ENCODE peak calls at places on chromosomes 4 and X, in five cellular contexts. V, H, A, Q and M are unnamed samples.

GRCh38 chrX:124194209-124194608 is 138.3 kb upstream of the TEX13D start:
- DNase-seq in V (no peak), H (peak), A (no peak), Q (peak), M (peak)

GRCh38 chrX:119407681-119408080 is 8.5 kb downstream of the SLC25A43 start:
- DNase-seq in V (no peak), H (peak), A (no peak), Q (peak), M (no peak)

GRCh38 chrX:26352891-26353430 is 137.0 kb downstream of the MAGEB5 start:
- DNase-seq in V (no peak), H (no peak), A (no peak), Q (no peak), M (no peak)

GRCh38 chr4:23333946-23334878 is 555.6 kb downstream of the PPARGC1A start:
- DNase-seq in V (no peak), H (peak), A (peak), Q (peak), M (peak)

GRCh38 chrX:85109235-85109634 is 105.6 kb downstream of the APOOL start:
- DNase-seq in V (no peak), H (peak), A (peak), Q (peak), M (no peak)

GRCh38 chr4:168608771-168609170 is 111.9 kb downstream of the PALLD start:
- DNase-seq in V (no peak), H (no peak), A (no peak), Q (no peak), M (no peak)

GRCh38 chr4:77734928-77735327 is 84.2 kb downstream of the CNOT6L start:
- DNase-seq in V (no peak), H (peak), A (peak), Q (peak), M (peak)

GRCh38 chrX:73839152-73839551 is 276.2 kb downstream of the CHIC1 start:
- DNase-seq in V (no peak), H (no peak), A (no peak), Q (no peak), M (no peak)

GRCh38 chrX:3286196-3286920 is 60.1 kb downstream of the MXRA5 start:
- DNase-seq in V (no peak), H (peak), A (peak), Q (peak), M (peak)

GRCh38 chr4:121551881-121552280 is 144.9 kb downstream of the ANXA5 start:
- DNase-seq in V (no peak), H (no peak), A (no peak), Q (no peak), M (no peak)

GRCh38 chr4:3229328-3229727 is 19.6 kb upstream of the MSANTD1 start:
- DNase-seq in V (no peak), H (no peak), A (no peak), Q (no peak), M (no peak)

GRCh38 chr4:102815981-102816380 is 11.4 kb downstream of the UBE2D3 start:
- DNase-seq in V (no peak), H (peak), A (no peak), Q (peak), M (peak)

GRCh38 chrX:153766871-153767673 is 3.0 kb downstream of the PLXNB3 start:
- DNase-seq in V (peak), H (no peak), A (no peak), Q (no peak), M (peak)

GRCh38 chr4:184503869-184504300 is 29.5 kb upstream of the IRF2 start:
- DNase-seq in V (peak), H (peak), A (no peak), Q (peak), M (peak)

GRCh38 chr4:152972821-152973613 is 36.9 kb downstream of the FHDC1 start:
- DNase-seq in V (no peak), H (peak), A (no peak), Q (peak), M (peak)

GRCh38 chr4:123159479-123159878 is 237.1 kb upstream of the NUDT6 start:
- DNase-seq in V (no peak), H (no peak), A (no peak), Q (no peak), M (no peak)

GRCh38 chrX:47840106-47840505 is 3.4 kb downstream of the ZNF81 start:
- DNase-seq in V (no peak), H (no peak), A (no peak), Q (no peak), M (no peak)

GRCh38 chr4:108109111-108109510 is 59.6 kb downstream of the LEF1 start:
- DNase-seq in V (no peak), H (no peak), A (no peak), Q (no peak), M (no peak)

GRCh38 chr4:112361181-112361791 is 64.1 kb downstream of the ALPK1 start:
- DNase-seq in V (no peak), H (peak), A (no peak), Q (peak), M (peak)

GRCh38 chr4:10161840-10162239 is 45.2 kb upstream of the WDR1 start:
- DNase-seq in V (no peak), H (no peak), A (no peak), Q (no peak), M (no peak)

GRCh38 chrX:1546601-1547275 is 9.8 kb upstream of the P2RY8 start:
- DNase-seq in V (no peak), H (no peak), A (no peak), Q (no peak), M (no peak)

GRCh38 chrX:74449322-74449936 is 28.1 kb downstream of the SLC16A2 start:
- DNase-seq in V (peak), H (peak), A (no peak), Q (peak), M (peak)

GRCh38 chr4:110624904-110625494 is 2.1 kb upstream of the PITX2 start:
- DNase-seq in V (no peak), H (no peak), A (no peak), Q (no peak), M (no peak)

GRCh38 chrX:48897157-48897620 is 379 bp downstream of the TIMM17B start:
- DNase-seq in V (peak), H (peak), A (peak), Q (peak), M (peak)

GRCh38 chr4:153577053-153577452 is 107.0 kb upstream of the TLR2 start:
- DNase-seq in V (no peak), H (no peak), A (no peak), Q (no peak), M (no peak)

GRCh38 chr4:121873604-121874003 is 3.3 kb upstream of the BBS7 start:
- DNase-seq in V (no peak), H (peak), A (peak), Q (no peak), M (peak)

GRCh38 chr4:2285665-2286381 is 23.9 kb upstream of the MXD4 start:
- DNase-seq in V (no peak), H (no peak), A (no peak), Q (no peak), M (peak)

GRCh38 chr4:144799486-144799885 is 153.5 kb downstream of the HHIP start:
- DNase-seq in V (no peak), H (no peak), A (no peak), Q (no peak), M (peak)

GRCh38 chrX:9906919-9907318 is 60.2 kb upstream of the CLDN34 start:
- DNase-seq in V (no peak), H (no peak), A (no peak), Q (no peak), M (no peak)

GRCh38 chr4:152634110-152634760 is 45.6 kb downstream of the TMEM154 start:
- DNase-seq in V (no peak), H (no peak), A (no peak), Q (no peak), M (no peak)